ENCODE peak calls at places on chromosomes 13 and 19, in five cellular contexts. O, R, X, J and L are unnamed samples.

GRCh38 chr19:10105241-10106099 is 692 bp upstream of the PPAN start:
- DNase-seq in R (no peak), J (no peak), O (no peak), X (no peak), L (no peak)

GRCh38 chr13:51549050-51549449 is 35.2 kb upstream of the WDFY2 start:
- DNase-seq in J (no peak), O (no peak), R (peak; percentile 34), X (no peak), L (no peak)

GRCh38 chr19:2602391-2603181 is 99.9 kb downstream of the GNG7 start:
- DNase-seq in J (peak; percentile 89), R (peak; percentile 66), X (peak; percentile 43), O (peak; percentile 99), L (peak; percentile 80)

GRCh38 chr13:55673910-55674309 is 1466.8 kb upstream of the PRR20A start:
- DNase-seq in R (no peak), X (no peak), J (no peak), O (no peak), L (no peak)

GRCh38 chr19:33386361-33386858 is 12.9 kb downstream of the CEBPG start:
- DNase-seq in O (no peak), J (no peak), R (no peak), X (no peak), L (no peak)

GRCh38 chr19:52086481-52086880 is 9.1 kb downstream of the ZNF841 start:
- DNase-seq in O (no peak), J (peak; percentile 9), R (no peak), X (no peak), L (no peak)

GRCh38 chr19:4284176-4284958 is 5.3 kb downstream of the SHD start:
- DNase-seq in O (no peak), J (peak; percentile 18), R (no peak), X (no peak), L (no peak)

GRCh38 chr13:86907116-86907515 is 764.1 kb upstream of the SLITRK5 start:
- DNase-seq in R (no peak), O (no peak), J (no peak), X (no peak), L (no peak)

GRCh38 chr19:41701401-41702075 is 6.9 kb upstream of the CEACAM5 start:
- DNase-seq in X (no peak), J (peak; percentile 6), O (no peak), R (no peak), L (no peak)

GRCh38 chr13:23644527-23644926 is 74.3 kb downstream of the TNFRSF19 start:
- DNase-seq in O (no peak), J (no peak), X (no peak), R (no peak), L (no peak)

GRCh38 chr19:36772341-36773222 is at the start of gene ZNF850:
- DNase-seq in O (peak; percentile 87), J (peak; percentile 92), X (peak; percentile 93), R (peak; percentile 96), L (peak; percentile 97)

GRCh38 chr13:39765801-39766463 is 110.5 kb downstream of the COG6 start:
- DNase-seq in R (peak; percentile 46), J (peak; percentile 50), O (no peak), X (peak; percentile 89), L (peak; percentile 59)

GRCh38 chr13:43728411-43728810 is 58.4 kb downstream of the ENOX1 start:
- DNase-seq in J (no peak), R (no peak), O (no peak), X (no peak), L (no peak)

GRCh38 chr19:14059652-14060155 is 2.2 kb downstream of the PALM3 start:
- DNase-seq in X (no peak), R (no peak), J (no peak), O (no peak), L (no peak)

GRCh38 chr19:50719566-50719965 is at the start of gene SHANK1:
- DNase-seq in R (no peak), J (no peak), X (no peak), O (no peak), L (no peak)

GRCh38 chr13:24802074-24802473 is 38.1 kb downstream of the RNF17 start:
- DNase-seq in O (no peak), R (no peak), X (no peak), J (peak; percentile 43), L (no peak)

GRCh38 chr19:54364775-54365257 is at the start of gene LAIR1:
- DNase-seq in J (no peak), O (no peak), X (no peak), R (no peak), L (no peak)

GRCh38 chr13:107767119-107767518 is 448.2 kb downstream of the LIG4 start:
- DNase-seq in J (no peak), X (peak; percentile 87), R (no peak), O (no peak), L (no peak)

GRCh38 chr19:30406220-30406944 is 34.2 kb downstream of the ZNF536 start:
- DNase-seq in R (no peak), O (no peak), J (peak; percentile 10), X (no peak), L (no peak)

GRCh38 chr19:18090545-18091216 is 3.9 kb upstream of the IL12RB1 start:
- DNase-seq in R (no peak), X (no peak), J (peak; percentile 55), O (no peak), L (no peak)

GRCh38 chr19:45245334-45245787 is at the start of gene EXOC3L2:
- DNase-seq in R (no peak), X (no peak), O (no peak), J (no peak), L (no peak)

GRCh38 chr13:110420626-110421025 is 113.5 kb downstream of the COL4A2 start:
- DNase-seq in X (no peak), O (no peak), J (no peak), R (no peak), L (no peak)

GRCh38 chr13:72884111-72884510 is 102.2 kb downstream of the PIBF1 start:
- DNase-seq in X (no peak), J (no peak), R (no peak), O (no peak), L (no peak)

GRCh38 chr13:85651440-85651839 is 147.8 kb downstream of the SLITRK6 start:
- DNase-seq in J (peak; percentile 38), O (no peak), X (no peak), R (no peak), L (no peak)

GRCh38 chr19:18274776-18275356 is 614 bp upstream of the IQCN start:
- DNase-seq in R (peak; percentile 72), O (peak; percentile 79), X (no peak), J (peak; percentile 93), L (peak; percentile 91)

GRCh38 chr19:43524922-43525835 is 1.8 kb downstream of the ETHE1 start:
- DNase-seq in R (peak; percentile 70), X (no peak), O (no peak), J (no peak), L (peak; percentile 58)

GRCh38 chr19:13151605-13152355 is 1.6 kb downstream of the IER2 start:
- DNase-seq in R (peak; percentile 97), J (peak; percentile 97), X (peak; percentile 97), O (peak; percentile 95), L (peak; percentile 99)

GRCh38 chr13:21048901-21049655 is 12.3 kb downstream of the LATS2 start:
- DNase-seq in O (no peak), R (no peak), J (no peak), X (no peak), L (no peak)

GRCh38 chr19:44071824-44072542 is at the start of gene ZNF284:
- DNase-seq in X (peak; percentile 93), R (peak; percentile 90), O (peak; percentile 83), J (peak; percentile 90), L (peak; percentile 92)

GRCh38 chr13:47415048-47415447 is 518.2 kb upstream of the HTR2A start:
- DNase-seq in R (no peak), J (peak; percentile 26), O (no peak), X (no peak), L (no peak)

GRCh38 chr19:58581227-58582141 is 8.3 kb upstream of the MZF1 start:
- DNase-seq in X (no peak), O (peak; percentile 81), J (peak; percentile 17), R (peak; percentile 89), L (peak; percentile 89)

GRCh38 chr19:52034051-52034728 is 6.0 kb upstream of the ZNF614 start:
- DNase-seq in R (no peak), O (no peak), X (no peak), J (peak; percentile 16), L (no peak)